ENCODE peak calls at places on chromosome 2, in six cellular contexts. B, L, Z, K, S and H are unnamed samples.

GRCh38 chr2:168241208-168241607 is 6.2 kb downstream of the STK39 start:
- DNase-seq in Z (no peak), L (no peak), S (no peak), B (no peak), K (no peak), H (no peak)

GRCh38 chr2:46549159-46549902 is 70.0 kb downstream of the TMEM247 start:
- DNase-seq in S (peak), B (no peak), Z (no peak), K (no peak), L (no peak), H (no peak)

GRCh38 chr2:239288951-239289481 is 111.8 kb downstream of the HDAC4 start:
- DNase-seq in S (no peak), B (no peak), Z (no peak), L (peak), K (no peak), H (no peak)

GRCh38 chr2:162301151-162301804 is 17.2 kb downstream of the IFIH1 start:
- DNase-seq in L (peak), B (peak), Z (peak), K (no peak), S (peak), H (peak)

GRCh38 chr2:116706381-116706780 is 1108.1 kb upstream of the DDX18 start:
- DNase-seq in K (no peak), L (no peak), B (no peak), S (no peak), Z (no peak), H (no peak)

GRCh38 chr2:238864207-238865014 is 16.5 kb downstream of the TWIST2 start:
- DNase-seq in S (no peak), K (peak), L (peak), Z (no peak), B (no peak), H (no peak)

GRCh38 chr2:200264631-200265030 is 41.9 kb upstream of the SPATS2L start:
- DNase-seq in Z (no peak), K (no peak), L (no peak), B (no peak), S (no peak), H (no peak)

GRCh38 chr2:126635281-126635680 is 20.7 kb upstream of the GYPC start:
- DNase-seq in B (no peak), S (no peak), L (no peak), K (no peak), Z (no peak), H (no peak)

GRCh38 chr2:43556256-43556655 is 39.6 kb downstream of the THADA start:
- DNase-seq in B (no peak), K (no peak), Z (no peak), S (no peak), L (no peak), H (no peak)

GRCh38 chr2:195425328-195425727 is 231.7 kb upstream of the SLC39A10 start:
- DNase-seq in K (no peak), L (no peak), S (no peak), B (no peak), Z (no peak), H (no peak)

GRCh38 chr2:110983130-110983529 is 137.6 kb upstream of the BCL2L11 start:
- DNase-seq in B (no peak), S (no peak), L (no peak), K (no peak), Z (no peak), H (no peak)

GRCh38 chr2:69798466-69798908 is 31.0 kb upstream of the GMCL1 start:
- DNase-seq in L (peak), B (no peak), Z (no peak), K (no peak), S (no peak), H (no peak)

GRCh38 chr2:217054791-217055190 is 194.9 kb upstream of the TNP1 start:
- DNase-seq in S (no peak), B (no peak), Z (no peak), L (no peak), K (no peak), H (no peak)

GRCh38 chr2:2275451-2275850 is 55.6 kb downstream of the MYT1L start:
- DNase-seq in L (no peak), K (no peak), B (no peak), Z (no peak), S (no peak), H (no peak)

GRCh38 chr2:18117592-18117991 is 239.1 kb downstream of the KCNS3 start:
- DNase-seq in Z (no peak), S (peak), K (no peak), B (no peak), L (no peak), H (no peak)

GRCh38 chr2:66851449-66851872 is 416.5 kb downstream of the MEIS1 start:
- DNase-seq in Z (no peak), S (no peak), K (no peak), L (no peak), B (no peak), H (no peak)

GRCh38 chr2:36756438-36756837 is 59.9 kb downstream of the VIT start:
- DNase-seq in S (no peak), L (no peak), K (no peak), B (no peak), Z (no peak), H (no peak)

GRCh38 chr2:208935531-208935930 is 488.3 kb upstream of the MAP2 start:
- DNase-seq in B (no peak), L (no peak), Z (no peak), S (no peak), K (no peak), H (no peak)

GRCh38 chr2:217703102-217703501 is 299.7 kb downstream of the TNS1 start:
- DNase-seq in L (no peak), B (no peak), Z (no peak), S (no peak), K (no peak), H (no peak)

GRCh38 chr2:99691931-99692330 is 202.1 kb upstream of the REV1 start:
- DNase-seq in B (no peak), K (no peak), S (no peak), L (peak), Z (no peak), H (no peak)